ENCODE peak calls at places on chromosomes 7 and 10, in nine cellular contexts. One of them, this sample, is unnamed.

GRCh38 chr10:27822286-27822685 is 76.7 kb upstream of the MKX start:
- DNase-seq in K562: no peak
- DNase-seq in AG09319: peak
- DNase-seq in GM20000: no peak
- DNase-seq in DND-41: no peak
- DNase-seq in psoas muscle: no peak
- DNase-seq in cardiac fibroblast: peak
- DNase-seq in fibroblast of the aortic adventitia: peak
- DNase-seq in H1: no peak
- DNase-seq in this sample: no peak

GRCh38 chr7:100571829-100572116 is 1.9 kb downstream of the SAP25 start:
- DNase-seq in psoas muscle: no peak
- DNase-seq in AG09319: no peak
- DNase-seq in H1: no peak
- DNase-seq in fibroblast of the aortic adventitia: no peak
- DNase-seq in K562: no peak
- DNase-seq in DND-41: no peak
- DNase-seq in GM20000: no peak
- DNase-seq in cardiac fibroblast: no peak
- DNase-seq in this sample: no peak

GRCh38 chr7:151696738-151697514 is 177.2 kb upstream of the RHEB start:
- DNase-seq in cardiac fibroblast: no peak
- DNase-seq in H1: no peak
- DNase-seq in fibroblast of the aortic adventitia: no peak
- DNase-seq in K562: no peak
- DNase-seq in GM20000: no peak
- DNase-seq in psoas muscle: peak
- DNase-seq in AG09319: no peak
- DNase-seq in DND-41: no peak
- DNase-seq in this sample: no peak

GRCh38 chr7:84790873-84791272 is 396.0 kb downstream of the SEMA3D start:
- DNase-seq in GM20000: no peak
- DNase-seq in K562: no peak
- DNase-seq in fibroblast of the aortic adventitia: peak
- DNase-seq in cardiac fibroblast: peak
- DNase-seq in psoas muscle: no peak
- DNase-seq in DND-41: no peak
- DNase-seq in H1: no peak
- DNase-seq in AG09319: peak
- DNase-seq in this sample: no peak

GRCh38 chr10:98357208-98357836 is 57.7 kb downstream of the PYROXD2 start:
- DNase-seq in K562: no peak
- DNase-seq in psoas muscle: no peak
- DNase-seq in GM20000: no peak
- DNase-seq in fibroblast of the aortic adventitia: peak
- DNase-seq in AG09319: no peak
- DNase-seq in cardiac fibroblast: peak
- DNase-seq in H1: no peak
- DNase-seq in DND-41: no peak
- DNase-seq in this sample: no peak

GRCh38 chr10:31359979-31360378 is 41.0 kb downstream of the ZEB1 start:
- DNase-seq in K562: no peak
- DNase-seq in H1: no peak
- DNase-seq in psoas muscle: no peak
- DNase-seq in DND-41: no peak
- DNase-seq in AG09319: no peak
- DNase-seq in cardiac fibroblast: peak
- DNase-seq in fibroblast of the aortic adventitia: peak
- DNase-seq in GM20000: no peak
- DNase-seq in this sample: no peak

GRCh38 chr10:119620241-119620753 is 23.5 kb upstream of the TIAL1 start:
- DNase-seq in cardiac fibroblast: peak
- DNase-seq in DND-41: no peak
- DNase-seq in H1: no peak
- DNase-seq in GM20000: no peak
- DNase-seq in K562: no peak
- DNase-seq in fibroblast of the aortic adventitia: peak
- DNase-seq in AG09319: no peak
- DNase-seq in psoas muscle: no peak
- DNase-seq in this sample: no peak

GRCh38 chr10:86340176-86340990 is 26.2 kb downstream of the GRID1 start:
- DNase-seq in H1: no peak
- DNase-seq in K562: no peak
- DNase-seq in DND-41: no peak
- DNase-seq in cardiac fibroblast: no peak
- DNase-seq in GM20000: no peak
- DNase-seq in AG09319: no peak
- DNase-seq in psoas muscle: no peak
- DNase-seq in fibroblast of the aortic adventitia: no peak
- DNase-seq in this sample: no peak

GRCh38 chr7:129343099-129343700 is 91.0 kb upstream of the STRIP2 start:
- DNase-seq in GM20000: peak
- DNase-seq in psoas muscle: no peak
- DNase-seq in fibroblast of the aortic adventitia: peak
- DNase-seq in H1: no peak
- DNase-seq in cardiac fibroblast: peak
- DNase-seq in DND-41: peak
- DNase-seq in AG09319: peak
- DNase-seq in K562: peak
- DNase-seq in this sample: no peak

GRCh38 chr10:13859979-13860619 is 273.3 kb downstream of the PRPF18 start:
- DNase-seq in H1: no peak
- DNase-seq in K562: no peak
- DNase-seq in AG09319: no peak
- DNase-seq in DND-41: no peak
- DNase-seq in fibroblast of the aortic adventitia: peak
- DNase-seq in GM20000: no peak
- DNase-seq in cardiac fibroblast: peak
- DNase-seq in psoas muscle: no peak
- DNase-seq in this sample: no peak

GRCh38 chr10:111936143-111936542 is 247.4 kb downstream of the GPAM start:
- DNase-seq in cardiac fibroblast: no peak
- DNase-seq in DND-41: no peak
- DNase-seq in H1: no peak
- DNase-seq in AG09319: no peak
- DNase-seq in fibroblast of the aortic adventitia: no peak
- DNase-seq in K562: no peak
- DNase-seq in GM20000: no peak
- DNase-seq in psoas muscle: no peak
- DNase-seq in this sample: no peak

GRCh38 chr10:127117125-127117524 is 79.3 kb downstream of the INSYN2A start:
- DNase-seq in AG09319: no peak
- DNase-seq in DND-41: peak
- DNase-seq in fibroblast of the aortic adventitia: peak
- DNase-seq in H1: peak
- DNase-seq in cardiac fibroblast: peak
- DNase-seq in K562: peak
- DNase-seq in psoas muscle: no peak
- DNase-seq in GM20000: no peak
- DNase-seq in this sample: peak

GRCh38 chr10:75111906-75112703 is 649 bp downstream of the SAMD8 start:
- DNase-seq in DND-41: no peak
- DNase-seq in psoas muscle: peak
- DNase-seq in fibroblast of the aortic adventitia: peak
- DNase-seq in K562: peak
- DNase-seq in GM20000: peak
- DNase-seq in AG09319: no peak
- DNase-seq in H1: peak
- DNase-seq in cardiac fibroblast: peak
- DNase-seq in this sample: no peak

DNA sequence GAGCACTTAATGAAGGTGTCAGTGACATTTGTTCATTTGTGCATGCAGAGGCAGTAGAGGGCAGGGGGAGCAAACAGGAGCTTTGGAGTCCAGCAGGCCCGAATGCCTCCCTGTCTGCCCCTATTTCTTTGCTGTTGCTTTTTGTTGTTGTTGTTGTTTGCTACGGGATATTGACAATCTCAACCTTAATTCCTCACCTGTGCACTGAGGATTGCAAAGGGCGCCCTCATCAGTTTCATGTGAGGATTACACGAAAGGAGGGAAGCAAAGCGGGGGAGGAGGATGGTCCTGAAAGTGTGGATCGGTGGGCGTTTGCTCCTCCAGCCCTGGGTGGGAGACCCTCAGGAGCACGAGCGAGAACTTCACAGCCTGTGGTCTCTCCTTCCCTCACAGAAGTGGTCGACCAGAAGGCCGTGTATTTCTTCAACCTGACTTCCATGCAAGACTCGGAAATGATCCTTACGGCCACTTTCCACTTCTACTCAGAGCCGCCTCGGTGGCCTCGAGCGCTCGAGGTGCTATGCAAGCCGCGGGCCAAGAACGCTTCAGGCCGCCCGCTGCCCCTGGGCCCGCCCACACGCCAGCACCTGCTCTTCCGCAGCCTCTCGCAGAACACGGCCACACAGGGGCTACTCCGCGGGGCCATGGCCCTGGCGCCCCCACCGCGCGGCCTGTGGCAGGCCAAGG is 9.5 kb downstream of the GDF10 start:
- DNase-seq in K562: peak
- DNase-seq in AG09319: no peak
- DNase-seq in psoas muscle: no peak
- DNase-seq in GM20000: no peak
- DNase-seq in H1: peak
- DNase-seq in cardiac fibroblast: no peak
- DNase-seq in DND-41: peak
- DNase-seq in fibroblast of the aortic adventitia: no peak
- DNase-seq in this sample: no peak
- TF ChIP-seq CTCF in K562: peak
- TF ChIP-seq CTCF in AG09319: peak
- TF ChIP-seq CTCF in psoas muscle: no peak
- TF ChIP-seq CTCF in GM20000: no peak
- TF ChIP-seq CTCF in H1: peak
- TF ChIP-seq CTCF in cardiac fibroblast: peak
- TF ChIP-seq CTCF in DND-41: peak
- TF ChIP-seq CTCF in fibroblast of the aortic adventitia: peak
- TF ChIP-seq CTCF in this sample: peak

DNA sequence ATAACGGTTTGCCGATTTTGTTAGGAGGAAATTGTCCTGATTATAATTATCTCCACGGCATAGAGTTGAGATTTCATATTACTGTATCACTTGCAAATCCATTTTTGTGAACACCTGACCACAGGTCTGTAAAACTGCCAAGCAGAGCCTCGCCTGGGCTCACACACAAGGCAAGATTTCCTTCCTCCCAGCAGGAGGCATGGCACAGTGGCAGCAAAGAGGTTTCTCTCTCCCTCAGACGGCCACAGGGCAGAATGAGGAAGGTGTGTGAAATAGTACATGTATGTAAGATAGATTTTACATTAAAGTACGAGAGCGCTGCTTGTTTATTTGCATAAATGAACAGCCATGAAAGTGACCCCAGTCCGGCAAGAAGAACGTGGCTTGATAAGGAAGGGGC is 130.1 kb downstream of the CELF2 start:
- DNase-seq in K562: no peak
- DNase-seq in psoas muscle: no peak
- DNase-seq in AG09319: no peak
- DNase-seq in cardiac fibroblast: no peak
- DNase-seq in GM20000: no peak
- DNase-seq in DND-41: peak
- DNase-seq in H1: no peak
- DNase-seq in fibroblast of the aortic adventitia: no peak
- DNase-seq in this sample: no peak
- TF ChIP-seq CTCF in K562: no peak
- TF ChIP-seq CTCF in psoas muscle: peak
- TF ChIP-seq CTCF in AG09319: no peak
- TF ChIP-seq CTCF in cardiac fibroblast: no peak
- TF ChIP-seq CTCF in GM20000: no peak
- TF ChIP-seq CTCF in DND-41: peak
- TF ChIP-seq CTCF in H1: no peak
- TF ChIP-seq CTCF in fibroblast of the aortic adventitia: no peak
- TF ChIP-seq CTCF in this sample: no peak

GRCh38 chr7:55173671-55174070 is 154.9 kb downstream of the EGFR start:
- DNase-seq in DND-41: no peak
- DNase-seq in cardiac fibroblast: no peak
- DNase-seq in GM20000: no peak
- DNase-seq in fibroblast of the aortic adventitia: no peak
- DNase-seq in H1: no peak
- DNase-seq in psoas muscle: peak
- DNase-seq in AG09319: no peak
- DNase-seq in K562: no peak
- DNase-seq in this sample: no peak
- TF ChIP-seq CTCF in DND-41: no peak
- TF ChIP-seq CTCF in cardiac fibroblast: no peak
- TF ChIP-seq CTCF in GM20000: no peak
- TF ChIP-seq CTCF in fibroblast of the aortic adventitia: no peak
- TF ChIP-seq CTCF in H1: no peak
- TF ChIP-seq CTCF in psoas muscle: no peak
- TF ChIP-seq CTCF in AG09319: no peak
- TF ChIP-seq CTCF in K562: no peak
- TF ChIP-seq CTCF in this sample: no peak

GRCh38 chr7:117827861-117828260 is 45.4 kb downstream of the CTTNBP2 start:
- DNase-seq in GM20000: no peak
- DNase-seq in psoas muscle: no peak
- DNase-seq in H1: no peak
- DNase-seq in AG09319: peak
- DNase-seq in fibroblast of the aortic adventitia: peak
- DNase-seq in K562: no peak
- DNase-seq in cardiac fibroblast: no peak
- DNase-seq in DND-41: no peak
- DNase-seq in this sample: no peak

GRCh38 chr7:117825132-117825531 is 48.1 kb downstream of the CTTNBP2 start:
- DNase-seq in GM20000: no peak
- DNase-seq in H1: no peak
- DNase-seq in K562: no peak
- DNase-seq in psoas muscle: no peak
- DNase-seq in DND-41: no peak
- DNase-seq in AG09319: no peak
- DNase-seq in cardiac fibroblast: peak
- DNase-seq in fibroblast of the aortic adventitia: peak
- DNase-seq in this sample: no peak

GRCh38 chr7:117828831-117829230 is 44.4 kb downstream of the CTTNBP2 start:
- DNase-seq in GM20000: no peak
- DNase-seq in DND-41: no peak
- DNase-seq in cardiac fibroblast: no peak
- DNase-seq in fibroblast of the aortic adventitia: no peak
- DNase-seq in K562: no peak
- DNase-seq in AG09319: peak
- DNase-seq in H1: no peak
- DNase-seq in psoas muscle: no peak
- DNase-seq in this sample: no peak

GRCh38 chr7:117830422-117830954 is 42.8 kb downstream of the CTTNBP2 start:
- DNase-seq in psoas muscle: no peak
- DNase-seq in fibroblast of the aortic adventitia: no peak
- DNase-seq in AG09319: no peak
- DNase-seq in H1: no peak
- DNase-seq in DND-41: no peak
- DNase-seq in GM20000: no peak
- DNase-seq in cardiac fibroblast: no peak
- DNase-seq in K562: no peak
- DNase-seq in this sample: no peak

DNA sequence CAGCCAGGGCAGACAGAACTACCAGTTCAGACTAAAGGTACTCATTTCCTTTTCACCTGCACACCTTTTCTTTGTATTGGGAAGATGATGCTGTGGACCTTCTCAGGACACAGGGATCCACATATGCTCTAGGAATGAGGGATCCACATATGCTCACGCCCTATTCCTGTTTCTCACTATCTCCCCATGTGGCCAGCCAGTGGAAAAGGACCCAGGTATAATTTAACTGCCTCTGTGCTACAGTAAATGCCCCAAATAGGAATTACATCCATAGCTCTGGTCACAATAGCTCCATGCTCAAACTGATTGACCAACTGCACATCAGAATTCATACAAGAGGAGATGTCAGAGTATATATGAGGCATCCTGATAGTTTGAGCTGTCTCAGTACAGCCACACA is 43.8 kb downstream of the CTTNBP2 start:
- DNase-seq in GM20000: no peak
- DNase-seq in K562: no peak
- DNase-seq in fibroblast of the aortic adventitia: no peak
- DNase-seq in AG09319: no peak
- DNase-seq in cardiac fibroblast: no peak
- DNase-seq in psoas muscle: no peak
- DNase-seq in H1: no peak
- DNase-seq in DND-41: no peak
- DNase-seq in this sample: no peak
- TF ChIP-seq CTCF in GM20000: no peak
- TF ChIP-seq CTCF in K562: no peak
- TF ChIP-seq CTCF in fibroblast of the aortic adventitia: no peak
- TF ChIP-seq CTCF in AG09319: no peak
- TF ChIP-seq CTCF in cardiac fibroblast: no peak
- TF ChIP-seq CTCF in psoas muscle: no peak
- TF ChIP-seq CTCF in H1: peak
- TF ChIP-seq CTCF in DND-41: no peak
- TF ChIP-seq CTCF in this sample: no peak

This sample was measured in mesothelial cell of epicardium.